ENCODE peak calls at places on chromosomes 2 and 18, in four cellular contexts. One of them, this sample, is unnamed.

GRCh38 chr18:34932792-34933466 is 108.3 kb upstream of the MAPRE2 start:
- DNase-seq in Karpas-422: no peak
- DNase-seq in hepatocyte: no peak
- DNase-seq in H1: no peak
- DNase-seq in this sample: no peak

GRCh38 chr2:164793531-164793930 is 48.1 kb downstream of the COBLL1 start:
- DNase-seq in hepatocyte: no peak
- DNase-seq in H1: no peak
- DNase-seq in Karpas-422: no peak
- DNase-seq in this sample: peak

GRCh38 chr2:106664669-106665068 is 177.5 kb downstream of the CD8B2 start:
- DNase-seq in H1: no peak
- DNase-seq in hepatocyte: no peak
- DNase-seq in Karpas-422: peak
- DNase-seq in this sample: no peak

GRCh38 chr2:52537588-52537987 is 1230.0 kb upstream of the CHAC2 start:
- DNase-seq in H1: no peak
- DNase-seq in Karpas-422: no peak
- DNase-seq in hepatocyte: no peak
- DNase-seq in this sample: no peak

GRCh38 chr2:98880266-98881152 is 55.5 kb downstream of the CRACDL start:
- DNase-seq in hepatocyte: no peak
- DNase-seq in H1: no peak
- DNase-seq in Karpas-422: peak
- DNase-seq in this sample: no peak

GRCh38 chr18:45733535-45733934 is 9.6 kb downstream of the SLC14A1 start:
- DNase-seq in Karpas-422: peak
- DNase-seq in hepatocyte: no peak
- DNase-seq in H1: peak
- DNase-seq in this sample: no peak

GRCh38 chr2:196677404-196677803 is 37.9 kb downstream of the CCDC150 start:
- DNase-seq in Karpas-422: no peak
- DNase-seq in hepatocyte: peak
- DNase-seq in H1: no peak
- DNase-seq in this sample: peak

GRCh38 chr2:188068093-188068492 is 223.6 kb upstream of the GULP1 start:
- DNase-seq in Karpas-422: no peak
- DNase-seq in hepatocyte: no peak
- DNase-seq in H1: no peak
- DNase-seq in this sample: no peak

GRCh38 chr2:206245178-206245778 is 29.2 kb upstream of the ZDBF2 start:
- DNase-seq in Karpas-422: peak
- DNase-seq in H1: no peak
- DNase-seq in hepatocyte: no peak
- DNase-seq in this sample: no peak

GRCh38 chr18:47754311-47755101 is 176.0 kb downstream of the SMAD2 start:
- DNase-seq in H1: peak
- DNase-seq in Karpas-422: peak
- DNase-seq in hepatocyte: peak
- DNase-seq in this sample: peak

GRCh38 chr18:76398899-76399612 is 96.0 kb downstream of the ZNF516 start:
- DNase-seq in Karpas-422: peak
- DNase-seq in hepatocyte: peak
- DNase-seq in H1: peak
- DNase-seq in this sample: peak

GRCh38 chr2:12918841-12919445 is 202.2 kb downstream of the TRIB2 start:
- DNase-seq in hepatocyte: no peak
- DNase-seq in Karpas-422: no peak
- DNase-seq in H1: no peak
- DNase-seq in this sample: peak

GRCh38 chr2:150214626-150215025 is 272.8 kb downstream of the RND3 start:
- DNase-seq in Karpas-422: no peak
- DNase-seq in hepatocyte: peak
- DNase-seq in H1: no peak
- DNase-seq in this sample: no peak

GRCh38 chr2:20965221-20965620 is 78.7 kb downstream of the APOB start:
- DNase-seq in hepatocyte: no peak
- DNase-seq in H1: no peak
- DNase-seq in Karpas-422: no peak
- DNase-seq in this sample: no peak

GRCh38 chr2:201220102-201220570 is 37.2 kb downstream of the CASP10 start:
- DNase-seq in hepatocyte: peak
- DNase-seq in Karpas-422: no peak
- DNase-seq in H1: no peak
- DNase-seq in this sample: no peak

GRCh38 chr2:233083782-233084181 is 23.6 kb downstream of the INPP5D start:
- DNase-seq in Karpas-422: no peak
- DNase-seq in hepatocyte: no peak
- DNase-seq in H1: no peak
- DNase-seq in this sample: no peak

GRCh38 chr2:30679416-30680088 is 127.7 kb downstream of the CAPN13 start:
- DNase-seq in Karpas-422: no peak
- DNase-seq in H1: no peak
- DNase-seq in hepatocyte: no peak
- DNase-seq in this sample: peak

GRCh38 chr18:78699516-78699915 is 280.1 kb upstream of the SALL3 start:
- DNase-seq in H1: no peak
- DNase-seq in Karpas-422: no peak
- DNase-seq in hepatocyte: no peak
- DNase-seq in this sample: no peak

GRCh38 chr2:29443086-29443485 is 327.9 kb downstream of the CLIP4 start:
- DNase-seq in Karpas-422: no peak
- DNase-seq in hepatocyte: no peak
- DNase-seq in H1: no peak
- DNase-seq in this sample: no peak

GRCh38 chr2:181250691-181251090 is 206.5 kb upstream of the ITGA4 start:
- DNase-seq in hepatocyte: no peak
- DNase-seq in Karpas-422: no peak
- DNase-seq in H1: no peak
- DNase-seq in this sample: peak

GRCh38 chr2:184683923-184684322 is 85.6 kb downstream of the ZNF804A start:
- DNase-seq in H1: no peak
- DNase-seq in Karpas-422: no peak
- DNase-seq in hepatocyte: no peak
- DNase-seq in this sample: no peak

GRCh38 chr2:29388071-29388470 is 272.9 kb downstream of the CLIP4 start:
- DNase-seq in H1: no peak
- DNase-seq in hepatocyte: no peak
- DNase-seq in Karpas-422: no peak
- DNase-seq in this sample: no peak

GRCh38 chr18:23071285-23071684 is 64.0 kb upstream of the CABLES1 start:
- DNase-seq in Karpas-422: no peak
- DNase-seq in hepatocyte: no peak
- DNase-seq in H1: no peak
- DNase-seq in this sample: no peak

GRCh38 chr18:59792353-59792752 is 95.1 kb upstream of the CCBE1 start:
- DNase-seq in hepatocyte: no peak
- DNase-seq in H1: no peak
- DNase-seq in Karpas-422: no peak
- DNase-seq in this sample: no peak
- H3K4me2 ChIP-seq in hepatocyte: no peak
- H3K4me2 ChIP-seq in H1: no peak
- H3K4me2 ChIP-seq in Karpas-422: no peak
- H3K4me2 ChIP-seq in this sample: no peak

GRCh38 chr2:118095610-118096009 is 7.3 kb downstream of the INSIG2 start:
- DNase-seq in H1: no peak
- DNase-seq in hepatocyte: no peak
- DNase-seq in Karpas-422: no peak
- DNase-seq in this sample: no peak

GRCh38 chr2:118097657-118098056 is 9.4 kb downstream of the INSIG2 start:
- DNase-seq in hepatocyte: no peak
- DNase-seq in H1: no peak
- DNase-seq in Karpas-422: no peak
- DNase-seq in this sample: no peak

GRCh38 chr2:118091140-118091478 is 2.8 kb downstream of the INSIG2 start:
- DNase-seq in hepatocyte: no peak
- DNase-seq in H1: no peak
- DNase-seq in Karpas-422: no peak
- DNase-seq in this sample: no peak

GRCh38 chr2:118098307-118098706 is 10.0 kb downstream of the INSIG2 start:
- DNase-seq in H1: no peak
- DNase-seq in Karpas-422: no peak
- DNase-seq in hepatocyte: no peak
- DNase-seq in this sample: no peak

DNA sequence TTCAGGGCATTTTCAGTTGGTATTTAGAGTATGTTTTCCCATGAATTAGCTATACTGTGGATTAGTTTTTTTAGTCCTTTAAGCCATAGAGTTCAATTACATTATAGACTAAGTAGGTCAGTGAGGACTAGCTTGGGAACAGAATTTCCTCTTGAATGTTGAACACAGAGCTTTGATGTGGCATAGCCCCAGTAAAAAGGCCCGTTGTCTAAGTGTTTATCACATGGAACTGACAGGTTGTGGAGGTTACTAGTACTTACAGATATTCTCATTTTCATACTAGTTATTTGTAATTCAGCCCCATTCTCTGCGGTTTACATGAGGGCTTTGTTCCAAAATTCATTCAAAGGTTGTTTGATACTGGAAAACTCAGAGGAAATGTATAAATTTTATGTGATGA is 6.2 kb downstream of the INSIG2 start:
- DNase-seq in H1: no peak
- DNase-seq in hepatocyte: no peak
- DNase-seq in Karpas-422: no peak
- DNase-seq in this sample: no peak
- H3K4me2 ChIP-seq in H1: no peak
- H3K4me2 ChIP-seq in hepatocyte: no peak
- H3K4me2 ChIP-seq in Karpas-422: peak
- H3K4me2 ChIP-seq in this sample: no peak

DNA sequence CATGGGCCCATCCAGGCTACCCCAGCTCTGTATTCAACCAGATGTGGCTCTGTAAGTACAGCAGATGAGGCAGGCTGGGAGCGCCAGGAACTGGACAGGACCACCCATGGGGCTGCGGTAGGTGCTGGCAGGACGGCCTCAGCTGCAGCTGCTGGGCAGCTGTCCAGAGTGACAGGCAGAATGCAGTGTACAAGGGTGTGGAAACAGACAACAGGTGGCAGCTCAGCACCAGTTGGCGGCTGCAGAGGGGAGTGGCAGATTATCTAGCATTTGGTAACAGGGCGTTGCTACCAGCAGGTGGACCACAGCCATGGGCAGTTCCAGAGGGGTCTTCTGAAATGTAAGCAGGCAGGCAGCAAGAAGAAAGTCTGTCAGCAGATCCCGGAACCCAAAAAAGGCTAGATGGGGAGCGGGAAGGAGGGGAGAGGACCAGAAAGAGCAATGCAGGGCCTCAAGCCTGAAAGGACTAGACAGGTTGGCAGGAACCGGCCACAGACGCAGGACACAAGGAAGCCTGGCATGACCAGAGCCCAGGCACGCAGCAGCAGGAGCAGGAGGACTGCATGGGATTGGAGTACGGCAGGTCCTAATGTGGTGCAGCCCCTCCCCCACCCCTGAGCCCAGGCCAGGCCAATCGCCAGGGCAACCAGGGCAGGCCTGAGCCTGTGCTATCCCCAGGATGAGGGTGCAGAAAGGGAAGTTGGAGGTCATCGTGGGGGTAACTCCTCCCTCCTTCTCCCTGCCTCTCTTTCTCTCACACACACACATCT is 24.7 kb downstream of the PKDCC start:
- DNase-seq in H1: no peak
- DNase-seq in Karpas-422: no peak
- DNase-seq in hepatocyte: peak
- DNase-seq in this sample: peak
- H3K4me2 ChIP-seq in H1: no peak
- H3K4me2 ChIP-seq in Karpas-422: no peak
- H3K4me2 ChIP-seq in hepatocyte: no peak
- H3K4me2 ChIP-seq in this sample: no peak

GRCh38 chr2:88857951-88858406 is 166.5 kb downstream of the RPIA start:
- DNase-seq in hepatocyte: no peak
- DNase-seq in Karpas-422: peak
- DNase-seq in H1: no peak
- DNase-seq in this sample: no peak
- H3K4me2 ChIP-seq in hepatocyte: no peak
- H3K4me2 ChIP-seq in Karpas-422: peak
- H3K4me2 ChIP-seq in H1: no peak
- H3K4me2 ChIP-seq in this sample: no peak

GRCh38 chr2:177506506-177506905 is 113.9 kb downstream of the AGPS start:
- DNase-seq in Karpas-422: no peak
- DNase-seq in H1: no peak
- DNase-seq in hepatocyte: no peak
- DNase-seq in this sample: no peak

GRCh38 chr2:177495945-177496344 is 103.4 kb downstream of the AGPS start:
- DNase-seq in H1: no peak
- DNase-seq in Karpas-422: no peak
- DNase-seq in hepatocyte: no peak
- DNase-seq in this sample: no peak

GRCh38 chr2:177506998-177507397 is 114.4 kb downstream of the AGPS start:
- DNase-seq in hepatocyte: no peak
- DNase-seq in Karpas-422: no peak
- DNase-seq in H1: no peak
- DNase-seq in this sample: no peak

DNA sequence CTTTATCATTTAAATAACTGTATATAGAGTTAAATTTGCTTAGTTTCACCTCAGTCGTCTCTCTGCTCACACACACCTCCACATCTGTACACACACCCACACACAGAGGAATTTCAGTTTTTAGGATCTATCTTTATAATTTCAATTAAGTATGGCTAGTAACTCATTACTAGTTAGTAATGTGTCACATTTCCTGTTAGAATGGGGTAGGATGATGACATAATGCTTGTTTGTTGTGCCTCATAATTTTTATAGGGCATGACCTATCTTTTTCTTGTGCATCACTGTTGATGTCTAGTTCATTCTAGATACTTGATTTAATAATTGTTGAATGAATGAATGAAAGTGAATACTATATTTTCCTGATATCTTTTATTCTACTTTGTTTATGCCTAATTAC is 108.6 kb downstream of the AGPS start:
- DNase-seq in hepatocyte: no peak
- DNase-seq in Karpas-422: no peak
- DNase-seq in H1: no peak
- DNase-seq in this sample: no peak
- H3K4me2 ChIP-seq in hepatocyte: no peak
- H3K4me2 ChIP-seq in Karpas-422: no peak
- H3K4me2 ChIP-seq in H1: no peak
- H3K4me2 ChIP-seq in this sample: no peak

GRCh38 chr18:73101977-73102376 is 234.2 kb upstream of the NETO1 start:
- DNase-seq in hepatocyte: no peak
- DNase-seq in Karpas-422: no peak
- DNase-seq in H1: no peak
- DNase-seq in this sample: no peak
- H3K4me2 ChIP-seq in hepatocyte: no peak
- H3K4me2 ChIP-seq in Karpas-422: no peak
- H3K4me2 ChIP-seq in H1: no peak
- H3K4me2 ChIP-seq in this sample: no peak

This sample was measured in osteoblast.